ENCODE peak calls at places on chromosomes 2 and 18, in eight cellular contexts. Y, K, O, J, S, T, H and I are unnamed samples.
A peak's percentile ranks its signal among the peaks of the same experiment; 100 is the strongest.

GRCh38 chr18:6881034-6881800 is 151.7 kb downstream of the ARHGAP28 start:
- DNase-seq in J (no peak), S (no peak), H (peak; percentile 52), T (peak; percentile 95), K (no peak), O (peak; percentile 43), Y (peak; percentile 16), I (no peak)

GRCh38 chr18:9283789-9284188 is 50.8 kb upstream of the TWSG1 start:
- DNase-seq in K (no peak), O (no peak), J (no peak), T (peak; percentile 29), S (no peak), H (no peak), Y (no peak), I (no peak)

GRCh38 chr2:133371286-133371685 is 197.0 kb downstream of the NCKAP5 start:
- DNase-seq in Y (no peak), K (no peak), O (no peak), S (no peak), H (no peak), J (no peak), T (no peak), I (no peak)

GRCh38 chr18:50558157-50558556 is 1.7 kb upstream of the MAPK4 start:
- DNase-seq in J (no peak), O (no peak), T (no peak), H (no peak), K (no peak), S (no peak), Y (no peak), I (no peak)

GRCh38 chr2:102677219-102678215 is 58.2 kb downstream of the SLC9A2 start:
- DNase-seq in T (peak; percentile 4), S (peak; percentile 3), O (no peak), K (no peak), H (no peak), Y (no peak), J (no peak), I (no peak)

GRCh38 chr2:8740136-8740535 is 58.3 kb downstream of the ID2 start:
- DNase-seq in S (no peak), O (no peak), H (no peak), Y (no peak), K (no peak), T (no peak), J (no peak), I (no peak)

GRCh38 chr2:241798081-241798630 is 10.8 kb upstream of the NEU4 start:
- DNase-seq in T (no peak), K (no peak), S (no peak), H (no peak), O (peak; percentile 13), J (no peak), Y (no peak), I (peak; percentile 12)

GRCh38 chr18:6836331-6836730 is 106.8 kb downstream of the ARHGAP28 start:
- DNase-seq in K (no peak), S (no peak), J (no peak), Y (no peak), T (no peak), H (no peak), O (no peak), I (no peak)

GRCh38 chr2:148201075-148202004 is 180.4 kb downstream of the MBD5 start:
- DNase-seq in Y (peak; percentile 0), H (no peak), K (no peak), O (no peak), T (peak; percentile 36), S (peak; percentile 49), J (peak; percentile 60), I (no peak)

GRCh38 chr18:36169938-36170337 is 17.4 kb upstream of the MOCOS start:
- DNase-seq in H (no peak), J (no peak), S (no peak), O (no peak), K (no peak), T (no peak), Y (no peak), I (no peak)

GRCh38 chr2:170087394-170087793 is 90.6 kb upstream of the MYO3B start:
- DNase-seq in J (no peak), T (no peak), O (no peak), S (no peak), H (no peak), Y (no peak), K (no peak), I (no peak)

GRCh38 chr2:238790126-238790820 is 57.6 kb upstream of the TWIST2 start:
- DNase-seq in H (no peak), Y (no peak), O (no peak), T (no peak), S (no peak), K (no peak), J (no peak), I (no peak)

GRCh38 chr2:128451636-128452411 is 133.2 kb upstream of the HS6ST1 start:
- DNase-seq in T (no peak), Y (no peak), J (no peak), K (peak; percentile 34), S (no peak), O (no peak), H (no peak), I (no peak)

GRCh38 chr2:159807183-159808037 is 9.4 kb upstream of the CD302 start:
- DNase-seq in Y (no peak), H (peak; percentile 43), O (no peak), T (peak; percentile 61), J (peak; percentile 44), K (no peak), S (peak; percentile 76), I (peak; percentile 26)

GRCh38 chr2:221166283-221166682 is 405.8 kb downstream of the EPHA4 start:
- DNase-seq in H (no peak), S (no peak), Y (no peak), T (peak; percentile 90), O (no peak), K (no peak), J (peak; percentile 44), I (no peak)

GRCh38 chr2:151808258-151809072 is 19.8 kb downstream of the ARL5A start:
- DNase-seq in S (peak; percentile 48), H (no peak), Y (no peak), J (no peak), K (no peak), O (no peak), T (peak; percentile 47), I (no peak)

GRCh38 chr2:128685841-128686497 is 367.3 kb upstream of the HS6ST1 start:
- DNase-seq in O (no peak), J (no peak), H (no peak), K (peak; percentile 42), T (no peak), Y (no peak), S (no peak), I (peak; percentile 2)

GRCh38 chr2:32678825-32679224 is 51.0 kb downstream of the TTC27 start:
- DNase-seq in Y (peak; percentile 53), H (peak; percentile 57), T (peak; percentile 81), S (peak; percentile 68), O (no peak), J (no peak), K (no peak), I (no peak)
- TF ChIP-seq CTCF in Y (peak; percentile 6), H (no peak), T (no peak), S (peak; percentile 24), O (no peak), J (no peak), K (no peak), I (no peak)

GRCh38 chr2:47379384-47379783 is 23.6 kb upstream of the MSH2 start:
- DNase-seq in T (no peak), J (no peak), Y (no peak), K (no peak), O (no peak), S (no peak), H (no peak), I (no peak)

DNA sequence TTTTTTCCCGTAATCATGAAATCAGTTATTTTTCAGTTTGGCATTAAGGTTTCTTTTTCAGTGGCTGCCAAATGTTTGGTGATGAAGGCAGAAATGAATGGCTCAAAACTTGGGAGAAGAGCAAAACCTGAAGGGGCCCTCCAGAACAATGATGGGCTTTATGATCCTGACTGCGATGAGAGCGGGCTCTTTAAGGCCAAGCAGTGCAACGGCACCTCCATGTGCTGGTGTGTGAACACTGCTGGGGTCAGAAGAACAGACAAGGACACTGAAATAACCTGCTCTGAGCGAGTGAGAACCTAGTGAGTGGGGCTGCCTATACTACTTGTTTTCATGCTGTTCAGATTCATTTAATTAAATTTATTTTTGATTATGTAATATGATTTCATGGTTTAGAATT is 29.2 kb upstream of the MSH2 start:
- DNase-seq in H (no peak), J (no peak), O (no peak), S (no peak), T (no peak), Y (no peak), K (no peak), I (no peak)
- TF ChIP-seq CTCF in H (no peak), J (no peak), O (no peak), S (no peak), T (no peak), Y (no peak), K (no peak), I (no peak)

DNA sequence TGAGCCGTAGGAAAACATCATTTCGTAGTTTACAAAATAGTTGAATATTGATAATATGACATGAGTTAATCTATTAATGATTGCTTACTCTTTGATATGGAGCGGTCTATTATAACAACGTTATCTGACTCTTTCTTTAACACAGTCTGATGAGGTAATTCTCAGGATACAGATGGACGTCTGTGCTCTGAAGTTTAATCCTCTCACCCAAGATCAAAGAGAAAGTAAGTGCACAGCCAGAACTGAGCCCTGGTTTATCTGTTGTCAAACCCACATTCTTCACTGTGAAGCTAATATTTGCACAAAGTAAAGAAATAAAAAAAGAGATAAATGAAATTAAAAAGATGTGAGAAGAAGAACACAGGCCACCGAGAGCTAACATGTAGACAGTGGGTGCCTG is 190.9 kb upstream of the COPS8 start:
- DNase-seq in Y (no peak), S (no peak), J (no peak), T (no peak), H (no peak), O (no peak), K (no peak), I (no peak)
- TF ChIP-seq CTCF in Y (no peak), S (no peak), J (no peak), T (no peak), H (no peak), O (no peak), K (no peak), I (no peak)

GRCh38 chr18:75607701-75608100 is 180.2 kb upstream of the SMIM21 start:
- DNase-seq in T (peak; percentile 1), J (no peak), S (no peak), O (no peak), K (no peak), H (peak; percentile 74), Y (no peak), I (no peak)
- TF ChIP-seq CTCF in T (no peak), J (no peak), S (no peak), O (no peak), K (no peak), H (peak; percentile 34), Y (no peak), I (no peak)